ENCODE peak calls at places on chromosomes 2 and 18, in four cellular contexts. One of them, this sample, is unnamed.

GRCh38 chr2:163419000-163419575 is 316.7 kb downstream of the FIGN start:
- DNase-seq in bronchial epithelial cell: no peak
- DNase-seq in activated CD4-positive, CD25-positive, alpha-beta regulatory T cell treated with anti-CD3 and anti-CD28 coated beads, Interleukin-2, amount 50 U/mL, for 16 hours: no peak
- DNase-seq in HCT116: no peak
- DNase-seq in this sample: no peak

GRCh38 chr2:62597323-62597722 is 91.3 kb upstream of the TMEM17 start:
- DNase-seq in bronchial epithelial cell: no peak
- DNase-seq in activated CD4-positive, CD25-positive, alpha-beta regulatory T cell treated with anti-CD3 and anti-CD28 coated beads, Interleukin-2, amount 50 U/mL, for 16 hours: no peak
- DNase-seq in HCT116: no peak
- DNase-seq in this sample: no peak

GRCh38 chr2:191049728-191050639 is 36.0 kb upstream of the STAT1 start:
- DNase-seq in bronchial epithelial cell: no peak
- DNase-seq in activated CD4-positive, CD25-positive, alpha-beta regulatory T cell treated with anti-CD3 and anti-CD28 coated beads, Interleukin-2, amount 50 U/mL, for 16 hours: no peak
- DNase-seq in HCT116: no peak
- DNase-seq in this sample: peak; percentile 50

GRCh38 chr18:79912994-79913831 is 38.2 kb downstream of the SLC66A2 start:
- DNase-seq in bronchial epithelial cell: no peak
- DNase-seq in activated CD4-positive, CD25-positive, alpha-beta regulatory T cell treated with anti-CD3 and anti-CD28 coated beads, Interleukin-2, amount 50 U/mL, for 16 hours: no peak
- DNase-seq in HCT116: no peak
- DNase-seq in this sample: peak; percentile 72

GRCh38 chr2:195411219-195411687 is 245.8 kb upstream of the SLC39A10 start:
- DNase-seq in bronchial epithelial cell: peak; percentile 14
- DNase-seq in activated CD4-positive, CD25-positive, alpha-beta regulatory T cell treated with anti-CD3 and anti-CD28 coated beads, Interleukin-2, amount 50 U/mL, for 16 hours: no peak
- DNase-seq in HCT116: no peak
- DNase-seq in this sample: peak; percentile 45

GRCh38 chr2:215736653-215737290 is 276.6 kb downstream of the MREG start:
- DNase-seq in bronchial epithelial cell: peak; percentile 80
- DNase-seq in activated CD4-positive, CD25-positive, alpha-beta regulatory T cell treated with anti-CD3 and anti-CD28 coated beads, Interleukin-2, amount 50 U/mL, for 16 hours: no peak
- DNase-seq in HCT116: peak; percentile 54
- DNase-seq in this sample: no peak

GRCh38 chr2:229974271-229974670 is 52.0 kb downstream of the FBXO36 start:
- DNase-seq in bronchial epithelial cell: peak; percentile 24
- DNase-seq in activated CD4-positive, CD25-positive, alpha-beta regulatory T cell treated with anti-CD3 and anti-CD28 coated beads, Interleukin-2, amount 50 U/mL, for 16 hours: no peak
- DNase-seq in HCT116: no peak
- DNase-seq in this sample: peak; percentile 18

GRCh38 chr18:12288406-12288762 is 19.7 kb upstream of the TUBB6 start:
- DNase-seq in bronchial epithelial cell: no peak
- DNase-seq in activated CD4-positive, CD25-positive, alpha-beta regulatory T cell treated with anti-CD3 and anti-CD28 coated beads, Interleukin-2, amount 50 U/mL, for 16 hours: no peak
- DNase-seq in HCT116: no peak
- DNase-seq in this sample: no peak